ENCODE peak calls at places on chromosomes 12 and 14, in six cellular contexts. One of them, this sample, is unnamed.

GRCh38 chr12:52037248-52037861 is 13.9 kb upstream of the NR4A1 start:
- DNase-seq in heart left ventricle: peak; percentile 70
- DNase-seq in Peyer's patch: peak; percentile 67
- DNase-seq in RWPE1: no peak
- DNase-seq in CD8-positive, alpha-beta T cell: no peak
- DNase-seq in osteoblast: peak; percentile 96
- DNase-seq in this sample: peak; percentile 60

GRCh38 chr12:64824500-64825142 is at the start of gene TBC1D30:
- DNase-seq in heart left ventricle: peak; percentile 33
- DNase-seq in Peyer's patch: peak; percentile 54
- DNase-seq in CD8-positive, alpha-beta T cell: no peak
- DNase-seq in osteoblast: peak; percentile 86
- DNase-seq in RWPE1: no peak
- DNase-seq in this sample: no peak

GRCh38 chr12:5402009-5402408 is 29.9 kb upstream of the NTF3 start:
- DNase-seq in CD8-positive, alpha-beta T cell: no peak
- DNase-seq in heart left ventricle: no peak
- DNase-seq in RWPE1: no peak
- DNase-seq in osteoblast: no peak
- DNase-seq in Peyer's patch: no peak
- DNase-seq in this sample: no peak

GRCh38 chr14:73726025-73726961 is 12.1 kb upstream of the PNMA1 start:
- DNase-seq in RWPE1: no peak
- DNase-seq in Peyer's patch: no peak
- DNase-seq in osteoblast: peak; percentile 77
- DNase-seq in heart left ventricle: no peak
- DNase-seq in CD8-positive, alpha-beta T cell: no peak
- DNase-seq in this sample: no peak

GRCh38 chr12:6925543-6926279 is 2.0 kb upstream of the ATN1 start:
- DNase-seq in osteoblast: peak; percentile 95
- DNase-seq in heart left ventricle: peak; percentile 81
- DNase-seq in Peyer's patch: peak; percentile 60
- DNase-seq in CD8-positive, alpha-beta T cell: no peak
- DNase-seq in RWPE1: peak; percentile 74
- DNase-seq in this sample: peak; percentile 87

GRCh38 chr14:65927871-65928270 is 515.3 kb downstream of the FUT8 start:
- DNase-seq in heart left ventricle: no peak
- DNase-seq in CD8-positive, alpha-beta T cell: peak; percentile 79
- DNase-seq in Peyer's patch: no peak
- DNase-seq in RWPE1: no peak
- DNase-seq in osteoblast: no peak
- DNase-seq in this sample: no peak

GRCh38 chr12:108634225-108634795 is 616 bp upstream of the SELPLG start:
- DNase-seq in Peyer's patch: no peak
- DNase-seq in osteoblast: no peak
- DNase-seq in heart left ventricle: no peak
- DNase-seq in RWPE1: no peak
- DNase-seq in CD8-positive, alpha-beta T cell: peak; percentile 76
- DNase-seq in this sample: no peak

GRCh38 chr12:53984901-53985357 is at the start of gene HOXC10:
- DNase-seq in heart left ventricle: peak; percentile 80
- DNase-seq in Peyer's patch: peak; percentile 89
- DNase-seq in RWPE1: peak; percentile 93
- DNase-seq in osteoblast: peak; percentile 99
- DNase-seq in CD8-positive, alpha-beta T cell: peak; percentile 69
- DNase-seq in this sample: peak; percentile 87

GRCh38 chr14:96309907-96310330 is 53.2 kb downstream of the ATG2B start:
- DNase-seq in osteoblast: no peak
- DNase-seq in RWPE1: no peak
- DNase-seq in Peyer's patch: no peak
- DNase-seq in heart left ventricle: no peak
- DNase-seq in CD8-positive, alpha-beta T cell: no peak
- DNase-seq in this sample: no peak

GRCh38 chr12:126554599-126554998 is 1489.4 kb downstream of the AACS start:
- DNase-seq in osteoblast: no peak
- DNase-seq in Peyer's patch: no peak
- DNase-seq in CD8-positive, alpha-beta T cell: no peak
- DNase-seq in heart left ventricle: no peak
- DNase-seq in RWPE1: no peak
- DNase-seq in this sample: no peak

GRCh38 chr12:50764861-50765324 is 992 bp downstream of the ATF1 start:
- DNase-seq in Peyer's patch: no peak
- DNase-seq in heart left ventricle: no peak
- DNase-seq in CD8-positive, alpha-beta T cell: no peak
- DNase-seq in RWPE1: peak; percentile 26
- DNase-seq in osteoblast: peak; percentile 78
- DNase-seq in this sample: peak; percentile 30

GRCh38 chr12:77342275-77342674 is 276.9 kb upstream of the E2F7 start:
- DNase-seq in Peyer's patch: no peak
- DNase-seq in RWPE1: no peak
- DNase-seq in osteoblast: no peak
- DNase-seq in CD8-positive, alpha-beta T cell: no peak
- DNase-seq in heart left ventricle: no peak
- DNase-seq in this sample: no peak

GRCh38 chr14:53979747-53980642 is 23.4 kb upstream of the BMP4 start:
- DNase-seq in RWPE1: no peak
- DNase-seq in osteoblast: peak; percentile 86
- DNase-seq in CD8-positive, alpha-beta T cell: no peak
- DNase-seq in heart left ventricle: peak; percentile 51
- DNase-seq in Peyer's patch: no peak
- DNase-seq in this sample: no peak

GRCh38 chr14:95885866-95886265 is 9.2 kb downstream of the TUNAR start:
- DNase-seq in RWPE1: no peak
- DNase-seq in Peyer's patch: no peak
- DNase-seq in heart left ventricle: no peak
- DNase-seq in CD8-positive, alpha-beta T cell: no peak
- DNase-seq in osteoblast: no peak
- DNase-seq in this sample: peak; percentile 18

GRCh38 chr12:76028649-76029277 is 2.8 kb downstream of the PHLDA1 start:
- DNase-seq in osteoblast: no peak
- DNase-seq in CD8-positive, alpha-beta T cell: no peak
- DNase-seq in heart left ventricle: no peak
- DNase-seq in Peyer's patch: no peak
- DNase-seq in RWPE1: no peak
- DNase-seq in this sample: no peak

GRCh38 chr12:62562892-62563291 is 96.3 kb downstream of the MON2 start:
- DNase-seq in Peyer's patch: no peak
- DNase-seq in osteoblast: no peak
- DNase-seq in CD8-positive, alpha-beta T cell: no peak
- DNase-seq in RWPE1: no peak
- DNase-seq in heart left ventricle: no peak
- DNase-seq in this sample: no peak

GRCh38 chr14:100030441-100031153 is 34.6 kb upstream of the EVL start:
- DNase-seq in CD8-positive, alpha-beta T cell: no peak
- DNase-seq in osteoblast: peak; percentile 58
- DNase-seq in Peyer's patch: no peak
- DNase-seq in RWPE1: peak; percentile 64
- DNase-seq in heart left ventricle: no peak
- DNase-seq in this sample: no peak

GRCh38 chr14:67168110-67168441 is 21.2 kb upstream of the GARIN2 start:
- DNase-seq in osteoblast: no peak
- DNase-seq in Peyer's patch: no peak
- DNase-seq in RWPE1: no peak
- DNase-seq in CD8-positive, alpha-beta T cell: no peak
- DNase-seq in heart left ventricle: no peak
- DNase-seq in this sample: no peak

GRCh38 chr14:32472081-32472480 is 143.0 kb downstream of the AKAP6 start:
- DNase-seq in heart left ventricle: no peak
- DNase-seq in Peyer's patch: no peak
- DNase-seq in osteoblast: no peak
- DNase-seq in CD8-positive, alpha-beta T cell: no peak
- DNase-seq in RWPE1: no peak
- DNase-seq in this sample: no peak

GRCh38 chr14:68359862-68360552 is 432.9 kb downstream of the ZFP36L1 start:
- DNase-seq in RWPE1: peak; percentile 34
- DNase-seq in Peyer's patch: peak; percentile 79
- DNase-seq in osteoblast: no peak
- DNase-seq in CD8-positive, alpha-beta T cell: no peak
- DNase-seq in heart left ventricle: peak; percentile 69
- DNase-seq in this sample: peak; percentile 32

GRCh38 chr14:104207142-104207845 is 68.9 kb downstream of the KIF26A start:
- DNase-seq in Peyer's patch: no peak
- DNase-seq in CD8-positive, alpha-beta T cell: no peak
- DNase-seq in heart left ventricle: no peak
- DNase-seq in osteoblast: no peak
- DNase-seq in RWPE1: no peak
- DNase-seq in this sample: no peak
- H3K27ac ChIP-seq in Peyer's patch: no peak overlapping the region
- H3K27ac ChIP-seq in CD8-positive, alpha-beta T cell: no peak overlapping the region
- H3K27ac ChIP-seq in heart left ventricle: no peak overlapping the region
- H3K27ac ChIP-seq in osteoblast: no peak overlapping the region
- H3K27ac ChIP-seq in RWPE1: no peak overlapping the region
- H3K27ac ChIP-seq in this sample: no peak overlapping the region

DNA sequence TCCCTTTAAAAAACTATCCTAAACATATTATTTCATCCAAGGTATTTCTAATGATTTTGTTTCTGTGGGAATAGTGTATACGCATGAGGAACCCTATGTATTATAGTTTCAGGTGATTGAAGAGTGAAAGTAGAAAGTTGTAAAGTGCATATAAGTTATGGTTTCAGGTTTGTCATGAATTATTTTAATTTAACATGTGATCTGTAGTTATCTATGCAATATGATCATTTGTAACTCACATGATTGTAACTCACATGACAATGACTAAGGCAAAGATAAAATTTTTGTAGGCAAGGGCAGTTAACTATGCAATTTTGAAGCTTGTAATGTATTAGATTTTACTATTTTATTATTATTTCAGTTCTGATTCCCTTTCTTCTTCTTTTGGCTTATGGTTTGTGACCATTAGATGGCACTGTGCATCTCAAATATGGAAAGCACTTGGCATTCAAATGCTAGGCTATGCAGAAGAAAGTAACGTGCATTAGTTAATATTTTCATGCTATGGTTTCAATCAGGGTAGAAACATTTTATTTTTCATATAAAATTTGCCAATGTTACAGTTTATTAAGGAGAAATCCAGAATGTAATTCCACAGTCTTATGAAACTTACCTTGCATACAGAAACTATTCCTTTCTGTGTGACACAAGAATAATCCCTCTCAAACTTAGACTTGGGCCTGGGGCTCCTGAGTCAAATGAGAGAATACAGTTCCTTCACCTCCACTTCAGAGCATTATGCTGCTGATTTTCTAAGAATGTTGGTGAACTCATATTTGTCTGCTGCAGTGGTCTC is 15.8 kb upstream of the TMEM30B start:
- DNase-seq in heart left ventricle: no peak
- DNase-seq in CD8-positive, alpha-beta T cell: no peak
- DNase-seq in Peyer's patch: no peak
- DNase-seq in RWPE1: peak; percentile 44
- DNase-seq in osteoblast: no peak
- DNase-seq in this sample: no peak
- TF ChIP-seq CTCF in heart left ventricle: peak; percentile 76
- TF ChIP-seq CTCF in CD8-positive, alpha-beta T cell: peak; percentile 89
- TF ChIP-seq CTCF in Peyer's patch: peak; percentile 43
- TF ChIP-seq CTCF in RWPE1: peak; percentile 78
- TF ChIP-seq CTCF in osteoblast: peak; percentile 78
- TF ChIP-seq CTCF in this sample: peak; percentile 60

GRCh38 chr14:25953532-25954144 is 644.2 kb downstream of the NOVA1 start:
- DNase-seq in CD8-positive, alpha-beta T cell: no peak
- DNase-seq in RWPE1: peak; percentile 6
- DNase-seq in osteoblast: no peak
- DNase-seq in Peyer's patch: no peak
- DNase-seq in heart left ventricle: no peak
- DNase-seq in this sample: peak; percentile 4
- H3K27ac ChIP-seq in CD8-positive, alpha-beta T cell: no peak overlapping the region
- H3K27ac ChIP-seq in RWPE1: no peak overlapping the region
- H3K27ac ChIP-seq in osteoblast: no peak overlapping the region
- H3K27ac ChIP-seq in Peyer's patch: no peak overlapping the region
- H3K27ac ChIP-seq in heart left ventricle: no peak overlapping the region
- H3K27ac ChIP-seq in this sample: no peak overlapping the region

GRCh38 chr14:31270196-31270772 is 62.7 kb upstream of the HECTD1 start:
- DNase-seq in CD8-positive, alpha-beta T cell: no peak
- DNase-seq in RWPE1: no peak
- DNase-seq in osteoblast: peak; percentile 13
- DNase-seq in heart left ventricle: no peak
- DNase-seq in Peyer's patch: peak; percentile 53
- DNase-seq in this sample: peak; percentile 21
- TF ChIP-seq CTCF in CD8-positive, alpha-beta T cell: no peak
- TF ChIP-seq CTCF in RWPE1: no peak
- TF ChIP-seq CTCF in osteoblast: peak; percentile 31
- TF ChIP-seq CTCF in heart left ventricle: no peak
- TF ChIP-seq CTCF in Peyer's patch: peak; percentile 16
- TF ChIP-seq CTCF in this sample: no peak

GRCh38 chr14:102229071-102229738 is 75.8 kb downstream of the MOK start:
- DNase-seq in osteoblast: peak; percentile 50
- DNase-seq in heart left ventricle: no peak
- DNase-seq in Peyer's patch: no peak
- DNase-seq in CD8-positive, alpha-beta T cell: no peak
- DNase-seq in RWPE1: no peak
- DNase-seq in this sample: no peak
- H3K27ac ChIP-seq in osteoblast: peak overlapping the region; percentile 23
- H3K27ac ChIP-seq in heart left ventricle: no peak overlapping the region
- H3K27ac ChIP-seq in Peyer's patch: no peak overlapping the region
- H3K27ac ChIP-seq in CD8-positive, alpha-beta T cell: no peak overlapping the region
- H3K27ac ChIP-seq in RWPE1: no peak overlapping the region
- H3K27ac ChIP-seq in this sample: no peak overlapping the region

DNA sequence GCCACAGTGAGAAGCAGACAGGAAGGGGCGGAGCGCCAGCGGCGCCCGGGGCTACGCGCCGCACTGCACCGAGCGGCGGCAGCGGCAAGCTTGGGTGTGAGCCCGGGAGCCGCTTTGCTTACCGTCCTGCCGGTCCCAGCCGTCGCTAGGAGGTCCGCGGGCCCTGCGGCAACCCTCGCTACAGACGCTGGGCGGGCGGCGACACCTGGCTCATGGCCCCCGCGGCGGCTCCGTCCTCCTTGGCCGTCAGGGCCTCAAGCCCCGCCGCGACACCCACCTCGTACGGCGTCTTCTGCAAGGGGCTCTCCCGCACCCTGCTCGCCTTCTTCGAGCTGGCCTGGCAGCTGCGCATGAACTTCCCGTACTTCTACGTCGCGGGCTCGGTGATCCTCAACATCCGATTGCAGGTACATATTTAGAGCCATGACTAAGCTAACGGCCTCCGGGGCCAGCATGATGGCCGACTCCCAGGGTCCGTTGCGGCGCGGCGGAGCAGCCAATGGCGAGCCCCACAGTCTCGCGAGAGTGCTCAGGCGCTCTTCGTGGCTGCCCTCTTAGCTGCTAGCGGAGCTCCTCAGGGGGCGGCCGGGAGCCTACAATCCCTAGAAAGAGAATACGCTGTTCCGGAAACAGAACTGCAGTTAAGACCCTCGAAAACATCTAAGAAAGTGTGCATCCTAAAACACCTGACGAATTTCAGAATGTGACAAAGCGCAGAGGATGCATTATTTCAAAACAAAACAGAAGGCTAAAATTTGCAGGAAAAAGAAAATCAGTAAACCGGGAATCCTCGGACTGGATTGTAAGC is at the start of gene SMIM10L1:
- DNase-seq in RWPE1: peak; percentile 82
- DNase-seq in osteoblast: peak; percentile 96
- DNase-seq in heart left ventricle: peak; percentile 96
- DNase-seq in CD8-positive, alpha-beta T cell: peak; percentile 90
- DNase-seq in Peyer's patch: peak; percentile 91
- DNase-seq in this sample: peak; percentile 95
- TF ChIP-seq CTCF in RWPE1: no peak
- TF ChIP-seq CTCF in osteoblast: no peak
- TF ChIP-seq CTCF in heart left ventricle: no peak
- TF ChIP-seq CTCF in CD8-positive, alpha-beta T cell: no peak
- TF ChIP-seq CTCF in Peyer's patch: no peak
- TF ChIP-seq CTCF in this sample: no peak

This sample was measured in body of pancreas.